ENCODE peak calls at places on chromosomes 11 and 22, in five cellular contexts. D is NCI-H1092 treated with DMSO at 0.1 percent for 48 hours; H is activated naive CD8-positive, alpha-beta T cell treated with anti-CD3 and anti-CD28 coated beads for 36 hours; X is fibroblast of the conjunctiva; L is activated CD4-positive, alpha-beta T cell treated with anti-CD3 and anti-CD28 coated beads, Interleukin-2, amount 50 U/mL, for 48 hours. E is an unnamed sample.

GRCh38 chr22:17266261-17266971 is 47.2 kb upstream of the ADA2 start:
- DNase-seq in D (peak), H (no peak), X (no peak), L (no peak), E (peak)

GRCh38 chr11:22656128-22656527 is 10.3 kb upstream of the GAS2 start:
- DNase-seq in D (no peak), H (no peak), X (peak), L (no peak), E (no peak)

GRCh38 chr11:15159085-15159484 is 44.4 kb downstream of the INSC start:
- DNase-seq in D (no peak), H (no peak), X (peak), L (no peak), E (peak)

GRCh38 chr11:71086687-71087258 is 165.6 kb downstream of the SHANK2 start:
- DNase-seq in D (peak), H (no peak), X (no peak), L (peak), E (peak)

GRCh38 chr11:129247129-129247528 is 55.0 kb upstream of the ARHGAP32 start:
- DNase-seq in D (no peak), H (no peak), X (no peak), L (no peak), E (no peak)

GRCh38 chr11:123475478-123475877 is 45.4 kb downstream of the GRAMD1B start:
- DNase-seq in D (peak), H (no peak), X (peak), L (no peak), E (peak)

GRCh38 chr22:41681616-41682015 is 7.1 kb downstream of the SNU13 start:
- DNase-seq in D (no peak), H (no peak), X (no peak), L (no peak), E (no peak)

GRCh38 chr11:130719516-130719915 is 196.8 kb downstream of the SNX19 start:
- DNase-seq in D (no peak), H (no peak), X (no peak), L (no peak), E (no peak)

GRCh38 chr11:2842876-2843275 is 42.7 kb downstream of the CDKN1C start:
- DNase-seq in D (no peak), H (no peak), X (no peak), L (no peak), E (no peak)

GRCh38 chr22:19766506-19767426 is 6.2 kb downstream of the TBX1 start:
- DNase-seq in D (no peak), H (peak), X (no peak), L (peak), E (no peak)

GRCh38 chr22:47401592-47401898 is 639.1 kb downstream of the TBC1D22A start:
- DNase-seq in D (no peak), H (no peak), X (no peak), L (no peak), E (no peak)

GRCh38 chr22:24002272-24002671 is 3.0 kb downstream of the GSTT4 start:
- DNase-seq in D (no peak), H (no peak), X (no peak), L (no peak), E (no peak)

GRCh38 chr11:32785262-32785661 is 9.2 kb downstream of the CCDC73 start:
- DNase-seq in D (no peak), H (no peak), X (no peak), L (no peak), E (no peak)

GRCh38 chr22:33350961-33351360 is 292.8 kb upstream of the SYN3 start:
- DNase-seq in D (no peak), H (no peak), X (no peak), L (no peak), E (no peak)

GRCh38 chr11:133825156-133825555 is 20.2 kb downstream of the SPATA19 start:
- DNase-seq in D (no peak), H (no peak), X (no peak), L (no peak), E (no peak)

GRCh38 chr22:48889209-48889830 is 938.4 kb downstream of the BRD1 start:
- DNase-seq in D (no peak), H (no peak), X (no peak), L (no peak), E (no peak)

GRCh38 chr11:34165786-34166557 is 60.5 kb downstream of the NAT10 start:
- DNase-seq in D (no peak), H (no peak), X (no peak), L (no peak), E (no peak)

GRCh38 chr11:10906521-10906920 is 48.7 kb upstream of the ZBED5 start:
- DNase-seq in D (no peak), H (no peak), X (no peak), L (no peak), E (no peak)

GRCh38 chr11:72637198-72637597 is 37.0 kb downstream of the PDE2A start:
- DNase-seq in D (no peak), H (no peak), X (no peak), L (no peak), E (no peak)

GRCh38 chr11:70891844-70892380 is 360.5 kb downstream of the SHANK2 start:
- DNase-seq in D (no peak), H (no peak), X (no peak), L (no peak), E (no peak)

GRCh38 chr11:131693756-131694155 is 323.3 kb downstream of the NTM start:
- DNase-seq in D (no peak), H (no peak), X (no peak), L (no peak), E (peak)

GRCh38 chr11:118088531-118088930 is 1.8 kb upstream of the SMIM35 start:
- DNase-seq in D (no peak), H (no peak), X (no peak), L (no peak), E (no peak)

GRCh38 chr11:86990520-86990919 is 35.3 kb upstream of the FZD4 start:
- DNase-seq in D (no peak), H (no peak), X (no peak), L (no peak), E (no peak)

GRCh38 chr11:34870548-34871209 is 45.5 kb downstream of the APIP start:
- DNase-seq in D (no peak), H (no peak), X (no peak), L (no peak), E (no peak)

GRCh38 chr11:60767388-60767811 is 10.7 kb downstream of the MS4A15 start:
- DNase-seq in D (no peak), H (peak), X (no peak), L (peak), E (no peak)

GRCh38 chr11:84687433-84687832 is 939.7 kb downstream of the DLG2 start:
- DNase-seq in D (no peak), H (no peak), X (no peak), L (no peak), E (no peak)

GRCh38 chr22:38503021-38503420 is 3.1 kb downstream of the DDX17 start:
- DNase-seq in D (no peak), H (no peak), X (no peak), L (no peak), E (no peak)

GRCh38 chr22:46846832-46847355 is 84.4 kb downstream of the TBC1D22A start:
- DNase-seq in D (no peak), H (no peak), X (no peak), L (no peak), E (no peak)

GRCh38 chr11:3984896-3985295 is 109.7 kb upstream of the RRM1 start:
- DNase-seq in D (no peak), H (peak), X (no peak), L (peak), E (no peak)